ENCODE peak calls at places on chromosome 20, in nine cellular contexts. A, Z, Y, W, J, O, N, T and H are unnamed samples.

GRCh38 chr20:8232332-8232731 is 100.3 kb downstream of the PLCB1 start:
- DNase-seq in W (no peak), J (no peak), T (no peak), N (no peak), Z (no peak), O (no peak), Y (no peak), A (no peak), H (no peak)

GRCh38 chr20:49446808-49447207 is 35.7 kb downstream of the KCNB1 start:
- DNase-seq in T (no peak), O (no peak), A (peak), N (peak), W (peak), Z (peak), Y (no peak), J (peak), H (no peak)

GRCh38 chr20:50251992-50252491 is 61.4 kb downstream of the CEBPB start:
- DNase-seq in Z (no peak), W (peak), O (peak), A (no peak), J (peak), N (no peak), Y (no peak), T (no peak), H (no peak)

GRCh38 chr20:22942742-22943141 is 92.4 kb upstream of the SSTR4 start:
- DNase-seq in W (no peak), T (no peak), Z (no peak), N (no peak), A (no peak), O (no peak), J (no peak), Y (no peak), H (no peak)

GRCh38 chr20:19621072-19621471 is 137.0 kb upstream of the RIN2 start:
- DNase-seq in A (no peak), Z (no peak), N (no peak), J (peak), T (no peak), W (peak), O (no peak), Y (no peak), H (no peak)

GRCh38 chr20:49593441-49594142 is 25.7 kb upstream of the PTGIS start:
- DNase-seq in Y (no peak), T (no peak), W (no peak), J (no peak), Z (no peak), O (no peak), N (no peak), A (no peak), H (no peak)

GRCh38 chr20:54469293-54469692 is 6.1 kb upstream of the DOK5 start:
- DNase-seq in A (peak), Z (no peak), J (no peak), O (no peak), W (no peak), Y (no peak), N (no peak), T (no peak), H (no peak)

GRCh38 chr20:50110141-50111047 is 2.6 kb downstream of the UBE2V1 start:
- DNase-seq in J (peak), O (no peak), W (peak), T (no peak), N (no peak), Z (peak), A (no peak), Y (peak), H (peak)

GRCh38 chr20:48667481-48667880 is 160.3 kb downstream of the PREX1 start:
- DNase-seq in Y (no peak), T (no peak), A (no peak), W (no peak), O (no peak), J (no peak), N (no peak), Z (no peak), H (no peak)

GRCh38 chr20:50678213-50678898 is 13.0 kb downstream of the RIPOR3 start:
- DNase-seq in Y (no peak), Z (peak), J (no peak), A (no peak), O (no peak), T (no peak), W (peak), N (peak), H (no peak)

GRCh38 chr20:40925829-40926228 is 102.8 kb upstream of the TOP1 start:
- DNase-seq in N (no peak), J (no peak), A (no peak), T (no peak), O (no peak), Y (no peak), Z (no peak), W (no peak), H (no peak)

GRCh38 chr20:42475773-42476172 is 713.9 kb downstream of the PTPRT start:
- DNase-seq in T (no peak), Z (no peak), W (no peak), A (no peak), Y (no peak), N (no peak), J (no peak), O (no peak), H (no peak)

GRCh38 chr20:10720550-10720949 is 46.8 kb upstream of the JAG1 start:
- DNase-seq in N (no peak), J (no peak), O (no peak), W (no peak), Z (no peak), Y (no peak), A (no peak), T (no peak), H (no peak)

GRCh38 chr20:34114809-34115208 is 2.8 kb upstream of the EIF2S2 start:
- DNase-seq in N (no peak), O (no peak), T (no peak), J (no peak), Y (no peak), W (no peak), A (no peak), Z (no peak), H (no peak)

GRCh38 chr20:18571009-18571408 is 3.8 kb downstream of the SMIM26 start:
- DNase-seq in J (no peak), W (no peak), Z (no peak), N (no peak), O (no peak), A (no peak), Y (no peak), T (no peak), H (no peak)

GRCh38 chr20:60921021-60921622 is 330.9 kb upstream of the CDH4 start:
- DNase-seq in Z (peak), Y (no peak), A (peak), J (no peak), O (no peak), N (no peak), T (peak), W (peak), H (no peak)

DNA sequence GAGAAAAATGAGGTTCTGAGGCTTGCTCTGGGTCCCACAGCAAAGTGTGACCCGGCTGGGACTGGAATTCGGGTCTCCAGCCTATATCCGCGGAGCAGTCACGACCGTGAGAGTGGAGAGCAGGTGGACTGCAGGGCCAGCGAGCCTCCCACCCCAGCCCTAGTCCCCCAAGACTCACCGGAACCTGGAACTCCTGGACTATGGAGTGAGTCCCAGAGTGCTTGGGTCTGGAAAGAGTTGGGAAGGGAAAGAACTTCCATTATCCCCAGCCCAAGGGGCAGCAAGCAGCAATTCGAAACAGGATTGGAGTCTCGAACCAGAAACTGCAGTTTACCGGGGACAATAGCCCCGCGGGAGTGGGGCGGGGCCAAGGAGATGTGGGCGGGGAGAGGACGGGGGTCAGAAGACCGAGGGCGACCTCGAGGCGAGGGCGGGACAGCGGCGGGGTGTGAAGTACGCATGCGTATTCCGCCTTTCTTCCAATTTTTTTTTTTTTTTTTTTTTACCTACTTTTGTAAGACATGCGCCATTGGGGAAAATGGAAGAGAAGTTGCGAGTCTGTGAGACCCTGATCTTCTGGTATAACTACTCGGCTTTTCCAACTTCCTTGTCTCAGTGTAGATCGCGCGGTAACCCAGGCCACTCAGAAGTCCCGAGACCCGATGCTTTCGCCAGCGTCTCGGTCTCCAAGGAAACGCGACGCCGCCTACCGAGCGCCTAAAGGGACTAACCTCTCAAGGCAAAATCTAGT is at the start of gene C20orf96:
- DNase-seq in Z (peak), A (peak), O (peak), Y (peak), W (peak), N (peak), J (peak), T (peak), H (peak)
- TF ChIP-seq CTCF in Z (peak), A (peak), O (peak), Y (peak), W (peak), N (peak), J (peak), T (peak), H (peak)

GRCh38 chr20:38663660-38664059 is 60.6 kb upstream of the SLC32A1 start:
- DNase-seq in Y (no peak), W (no peak), T (no peak), J (no peak), A (no peak), O (no peak), N (no peak), Z (no peak), H (no peak)

GRCh38 chr20:38657390-38657789 is 55.8 kb downstream of the ARHGAP40 start:
- DNase-seq in A (no peak), Y (no peak), Z (no peak), O (no peak), N (no peak), T (no peak), J (no peak), W (no peak), H (no peak)

GRCh38 chr20:38659613-38659880 is 57.9 kb downstream of the ARHGAP40 start:
- DNase-seq in Z (no peak), J (no peak), T (no peak), N (no peak), O (no peak), Y (no peak), W (no peak), A (no peak), H (no peak)

GRCh38 chr20:38660429-38660828 is 58.8 kb downstream of the ARHGAP40 start:
- DNase-seq in J (no peak), Z (no peak), T (no peak), N (no peak), Y (no peak), O (no peak), W (no peak), A (no peak), H (no peak)

GRCh38 chr20:38658879-38659612 is 57.4 kb downstream of the ARHGAP40 start:
- DNase-seq in Z (peak), Y (peak), J (peak), T (peak), A (peak), N (no peak), W (no peak), O (no peak), H (peak)
- TF ChIP-seq CTCF in Z (peak), Y (peak), J (peak), T (peak), A (peak), N (peak), W (peak), O (peak), H (peak)

GRCh38 chr20:63309261-63310071 is 16.5 kb downstream of the COL20A1 start:
- DNase-seq in W (no peak), J (peak), Z (peak), T (peak), A (peak), Y (peak), O (no peak), N (no peak), H (peak)
- TF ChIP-seq CTCF in W (peak), J (peak), Z (peak), T (peak), A (peak), Y (peak), O (peak), N (peak), H (peak)

GRCh38 chr20:2871555-2872303 is 1.6 kb upstream of the PTPRA start:
- DNase-seq in W (no peak), Z (no peak), T (no peak), O (no peak), Y (no peak), A (peak), J (no peak), N (no peak), H (no peak)

GRCh38 chr20:2873010-2873746 is at the start of gene PTPRA:
- DNase-seq in T (peak), Y (peak), W (peak), J (peak), A (peak), O (peak), N (peak), Z (peak), H (peak)

GRCh38 chr20:2871111-2871465 is 2.2 kb upstream of the PTPRA start:
- DNase-seq in Z (peak), Y (no peak), A (no peak), N (no peak), T (no peak), O (no peak), J (peak), W (peak), H (no peak)

GRCh38 chr20:2873747-2874041 is 413 bp downstream of the PTPRA start:
- DNase-seq in Y (peak), A (peak), Z (no peak), N (no peak), J (peak), O (no peak), W (peak), T (peak), H (peak)

DNA sequence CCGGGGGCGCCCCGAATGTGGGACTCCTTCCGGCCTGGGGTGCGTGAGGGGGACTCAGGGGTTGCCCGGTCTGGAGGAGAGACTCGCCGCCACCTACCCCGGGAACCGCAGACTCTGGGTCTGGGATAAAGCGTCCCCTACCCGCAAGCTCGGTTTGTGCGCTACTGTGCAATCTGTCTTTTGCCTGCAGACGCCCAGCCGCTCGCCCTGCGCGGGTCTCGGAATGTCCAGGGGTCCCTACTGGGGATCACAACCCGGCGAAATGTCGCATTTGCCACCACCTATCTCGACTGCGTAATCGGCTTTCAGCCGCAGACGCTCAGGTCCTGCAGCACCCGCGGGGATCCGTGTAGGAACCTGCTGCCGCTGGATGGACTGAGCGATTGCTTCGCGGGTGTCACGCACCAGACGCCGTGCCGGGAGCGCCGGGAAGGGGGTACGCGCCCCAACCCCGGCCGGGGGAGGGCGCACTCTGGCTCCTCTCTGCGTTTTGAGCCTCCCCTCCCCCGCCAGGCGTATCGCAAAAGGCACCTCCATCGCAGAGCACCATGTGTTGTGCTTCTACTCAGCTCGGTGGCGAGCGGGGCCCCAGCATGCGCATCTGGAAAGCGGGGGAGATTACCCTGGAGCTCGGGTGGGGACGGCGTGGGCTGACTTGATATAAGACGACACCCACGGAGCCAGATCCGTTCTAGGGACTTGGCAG is 824 bp upstream of the PTPRA start:
- DNase-seq in T (peak), W (peak), Z (peak), J (peak), A (peak), N (peak), O (peak), Y (peak), H (peak)
- TF ChIP-seq CTCF in T (peak), W (peak), Z (peak), J (peak), A (peak), N (no peak), O (peak), Y (peak), H (peak)

GRCh38 chr20:25082498-25082873 is 545 bp upstream of the VSX1 start:
- DNase-seq in Z (no peak), W (no peak), A (no peak), T (no peak), Y (no peak), J (no peak), N (no peak), O (no peak), H (no peak)

GRCh38 chr20:25084616-25085187 is 2.8 kb upstream of the VSX1 start:
- DNase-seq in T (peak), O (no peak), A (peak), W (no peak), Z (no peak), J (no peak), N (no peak), Y (no peak), H (no peak)

GRCh38 chr20:25085756-25086495 is 4.0 kb upstream of the VSX1 start:
- DNase-seq in W (no peak), N (no peak), Y (no peak), A (no peak), T (no peak), O (no peak), J (no peak), Z (no peak), H (no peak)

GRCh38 chr20:25083141-25083772 is 1.3 kb upstream of the VSX1 start:
- DNase-seq in T (no peak), W (no peak), J (no peak), O (no peak), Y (no peak), N (no peak), A (no peak), Z (no peak), H (no peak)

DNA sequence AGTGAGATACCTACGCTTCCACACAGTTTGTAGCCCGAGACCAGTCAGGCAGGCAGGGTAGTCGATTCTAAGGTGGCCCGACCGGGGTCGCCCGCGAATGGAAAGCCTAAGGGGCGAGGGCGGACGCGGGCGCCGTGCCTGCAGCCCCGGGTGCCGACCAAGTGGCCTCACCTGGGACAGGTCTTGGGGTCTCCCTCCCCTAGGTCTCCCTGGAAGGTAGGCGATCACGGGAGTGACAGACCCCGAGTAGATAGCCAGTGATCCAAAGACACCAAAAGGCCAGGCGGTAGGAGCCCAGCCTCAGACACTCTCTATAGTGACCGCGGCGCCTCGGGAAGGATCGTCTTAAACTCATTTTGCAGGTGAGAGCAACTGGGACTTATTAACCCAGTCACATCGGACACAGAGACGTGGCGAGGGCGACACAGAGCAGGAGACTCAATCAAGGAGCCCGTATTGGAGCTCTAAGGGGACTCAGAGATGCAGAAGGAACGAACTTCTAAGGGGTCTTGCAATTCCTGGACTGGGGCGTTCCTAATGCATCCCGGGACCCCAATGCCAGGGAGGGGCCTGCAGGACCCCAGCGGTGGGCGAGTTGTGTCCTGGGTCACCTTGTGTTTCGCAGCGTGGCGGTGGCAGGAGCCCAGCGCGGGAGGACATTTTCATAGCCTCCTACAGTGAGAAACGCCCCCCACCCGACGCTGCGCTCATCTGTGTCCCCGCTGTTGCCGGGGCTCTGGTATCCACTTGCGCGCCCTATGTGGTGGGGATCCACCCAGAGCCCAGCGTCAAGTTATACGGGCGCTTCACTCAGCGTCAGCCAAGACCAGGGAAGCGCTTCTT is 2.1 kb upstream of the VSX1 start:
- DNase-seq in Z (no peak), Y (peak), A (peak), O (no peak), J (no peak), W (no peak), N (no peak), T (no peak), H (no peak)
- TF ChIP-seq CTCF in Z (no peak), Y (no peak), A (peak), O (peak), J (peak), W (peak), N (no peak), T (no peak), H (no peak)

GRCh38 chr20:1440024-1440423 is 26.6 kb downstream of the NSFL1C start:
- DNase-seq in A (peak), T (no peak), Z (peak), W (no peak), O (no peak), Y (peak), N (no peak), J (peak), H (no peak)
- TF ChIP-seq CTCF in A (peak), T (peak), Z (peak), W (peak), O (peak), Y (no peak), N (no peak), J (peak), H (peak)